ENCODE peak calls at places on chromosomes 13 and 19, in nine cellular contexts. T is CD8-positive, alpha-beta memory T cell; K is aorta; F is testis; N is uterus; P is thoracic aorta; W is right atrium auricular region; O is brain microvascular endothelial cell; R is PC-3. S is an unnamed sample.

GRCh38 chr19:38759590-38760003 is 13.7 kb downstream of the LGALS7 start:
- DNase-seq in T (no peak), K (no peak), F (peak; percentile 80), N (no peak), P (no peak), W (no peak), O (no peak), R (no peak), S (no peak)

GRCh38 chr13:32256243-32256642 is 58.9 kb downstream of the ZAR1L start:
- DNase-seq in T (no peak), K (no peak), F (no peak), N (no peak), P (no peak), W (no peak), O (no peak), R (no peak), S (no peak)

GRCh38 chr19:40177286-40178070 is 13.7 kb upstream of the MAP3K10 start:
- DNase-seq in T (no peak), K (no peak), F (no peak), N (no peak), P (no peak), W (no peak), O (no peak), R (no peak), S (no peak)

GRCh38 chr19:16159655-16160054 is 13.7 kb downstream of the CIB3 start:
- DNase-seq in T (no peak), K (no peak), F (no peak), N (no peak), P (no peak), W (no peak), O (no peak), R (no peak), S (no peak)

GRCh38 chr13:30618186-30618937 is 642 bp downstream of the USPL1 start:
- DNase-seq in T (peak; percentile 55), K (no peak), F (peak; percentile 26), N (no peak), P (no peak), W (no peak), O (no peak), R (peak; percentile 10), S (peak; percentile 42)

GRCh38 chr19:9353011-9353410 is 9.8 kb upstream of the ZNF177 start:
- DNase-seq in T (no peak), K (no peak), F (no peak), N (no peak), P (no peak), W (no peak), O (no peak), R (peak; percentile 16), S (no peak)

GRCh38 chr13:34207334-34207733 is 389.4 kb downstream of the RFC3 start:
- DNase-seq in T (no peak), K (peak; percentile 75), F (no peak), N (no peak), P (no peak), W (no peak), O (peak; percentile 95), R (peak; percentile 69), S (no peak)

GRCh38 chr19:54928299-54928698 is 19.0 kb downstream of the NLRP7 start:
- DNase-seq in T (no peak), K (no peak), F (no peak), N (no peak), P (no peak), W (no peak), O (no peak), R (no peak), S (no peak)

GRCh38 chr13:79309690-79310089 is 96.4 kb downstream of the RBM26 start:
- DNase-seq in T (no peak), K (no peak), F (no peak), N (no peak), P (no peak), W (no peak), O (no peak), R (no peak), S (no peak)

GRCh38 chr19:30305346-30306060 is 66.7 kb upstream of the ZNF536 start:
- DNase-seq in T (no peak), K (no peak), F (no peak), N (no peak), P (no peak), W (no peak), O (no peak), R (no peak), S (no peak)

GRCh38 chr13:38264363-38265134 is 85.1 kb upstream of the UFM1 start:
- DNase-seq in T (no peak), K (no peak), F (no peak), N (no peak), P (no peak), W (no peak), O (no peak), R (no peak), S (no peak)

GRCh38 chr13:95039415-95039814 is 261.8 kb downstream of the ABCC4 start:
- DNase-seq in T (no peak), K (no peak), F (no peak), N (no peak), P (no peak), W (no peak), O (peak; percentile 1), R (no peak), S (no peak)

GRCh38 chr19:292281-292884 is 1.2 kb upstream of the PLPP2 start:
- DNase-seq in T (no peak), K (peak; percentile 51), F (no peak), N (no peak), P (no peak), W (no peak), O (no peak), R (no peak), S (no peak)

GRCh38 chr13:110425444-110425780 is 118.3 kb downstream of the COL4A2 start:
- DNase-seq in T (no peak), K (no peak), F (no peak), N (no peak), P (no peak), W (no peak), O (peak; percentile 91), R (no peak), S (no peak)

GRCh38 chr13:36801035-36801434 is 18.0 kb upstream of the RFXAP start:
- DNase-seq in T (no peak), K (no peak), F (no peak), N (no peak), P (no peak), W (no peak), O (no peak), R (peak; percentile 18), S (no peak)

GRCh38 chr19:34732548-34733255 is 1.3 kb upstream of the ZNF181 start:
- DNase-seq in T (no peak), K (no peak), F (no peak), N (peak; percentile 28), P (no peak), W (no peak), O (no peak), R (no peak), S (no peak)

GRCh38 chr19:16476401-16476800 is 4.6 kb upstream of the EPS15L1 start:
- DNase-seq in T (no peak), K (no peak), F (no peak), N (no peak), P (no peak), W (no peak), O (no peak), R (no peak), S (no peak)

GRCh38 chr13:32527151-32527550 is 11.4 kb downstream of the N4BP2L2 start:
- DNase-seq in T (no peak), K (no peak), F (no peak), N (no peak), P (no peak), W (no peak), O (no peak), R (no peak), S (no peak)

GRCh38 chr19:6068711-6069110 is 41.6 kb downstream of the RFX2 start:
- DNase-seq in T (no peak), K (peak; percentile 79), F (no peak), N (no peak), P (no peak), W (peak; percentile 53), O (no peak), R (no peak), S (no peak)

GRCh38 chr13:47843005-47843404 is 158.1 kb downstream of the SUCLA2 start:
- DNase-seq in T (no peak), K (no peak), F (no peak), N (no peak), P (no peak), W (no peak), O (no peak), R (no peak), S (no peak)

GRCh38 chr13:44303681-44304432 is 69.8 kb upstream of the SERP2 start:
- DNase-seq in T (no peak), K (peak; percentile 78), F (peak; percentile 60), N (peak; percentile 87), P (no peak), W (peak; percentile 79), O (no peak), R (no peak), S (peak; percentile 11)

GRCh38 chr19:49133621-49134454 is 14.5 kb downstream of the PPFIA3 start:
- DNase-seq in T (no peak), K (peak; percentile 88), F (peak; percentile 67), N (peak; percentile 64), P (no peak), W (no peak), O (peak; percentile 33), R (no peak), S (no peak)

DNA sequence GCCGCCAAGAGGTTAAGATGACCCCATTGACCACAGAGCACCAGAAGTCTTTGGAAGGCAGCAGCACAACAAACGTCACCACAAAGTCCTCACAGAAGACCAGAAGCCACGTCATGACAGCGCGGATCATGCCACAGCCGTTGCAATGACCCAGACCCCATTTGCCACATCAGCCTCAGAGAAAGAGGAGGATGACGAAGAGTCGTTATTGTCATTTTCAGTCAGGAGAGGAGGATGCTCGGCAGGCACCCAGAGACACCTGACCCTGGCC is 29.6 kb upstream of the CD33 start:
- DNase-seq in T (no peak), K (peak; percentile 38), F (no peak), N (no peak), P (no peak), W (no peak), O (no peak), R (no peak), S (no peak)
- H3K36me3 ChIP-seq in T (no peaks in the 10 kb centered on the region), K (no peaks in the 10 kb centered on the region), F (no peaks in the 10 kb centered on the region), N (no peaks in the 10 kb centered on the region), P (no peaks in the 10 kb centered on the region), W (no peaks in the 10 kb centered on the region), O (no peaks in the 10 kb centered on the region), R (no peaks in the 10 kb centered on the region), S (no peaks in the 10 kb centered on the region)

GRCh38 chr19:10976200-10976892 is 15.5 kb downstream of the SMARCA4 start:
- DNase-seq in T (no peak), K (no peak), F (no peak), N (no peak), P (no peak), W (no peak), O (no peak), R (no peak), S (no peak)
- H3K4me3 ChIP-seq in T (no peak overlapping the region), K (no peak overlapping the region), F (no peak overlapping the region), N (no peak overlapping the region), P (peak overlapping the region; percentile 59), W (no peak overlapping the region), O (no peak overlapping the region), R (no peak overlapping the region), S (no peak overlapping the region)

GRCh38 chr13:113500530-113501265 is 10.2 kb upstream of the DCUN1D2 start:
- DNase-seq in T (no peak), K (no peak), F (no peak), N (no peak), P (no peak), W (no peak), O (no peak), R (no peak), S (no peak)
- H3K36me3 ChIP-seq in T (peaks cover 28% of the 10 kb centered on the region), K (peaks cover 6% of the 10 kb centered on the region), F (no peaks in the 10 kb centered on the region), N (no peaks in the 10 kb centered on the region), P (peaks cover 37% of the 10 kb centered on the region), W (peaks cover 86% of the 10 kb centered on the region), O (peaks cover 80% of the 10 kb centered on the region), R (peaks cover 51% of the 10 kb centered on the region), S (peaks cover 20% of the 10 kb centered on the region)

GRCh38 chr13:51892657-51893056 is 30.9 kb downstream of the CCDC70 start:
- DNase-seq in T (no peak), K (no peak), F (no peak), N (no peak), P (no peak), W (no peak), O (no peak), R (no peak), S (no peak)
- H3K4me3 ChIP-seq in T (no peak overlapping the region), K (no peak overlapping the region), F (no peak overlapping the region), N (no peak overlapping the region), P (no peak overlapping the region), W (no peak overlapping the region), O (no peak overlapping the region), R (no peak overlapping the region), S (no peak overlapping the region)

S was measured in GM06990.